ENCODE peak calls at places on chromosomes 6 and 20, in five cellular contexts. E is BJ, N is left ventricle myocardium inferior, Z is heart left ventricle, A is thyroid gland. P is an unnamed sample.

GRCh38 chr6:81171991-81172740 is 580.3 kb downstream of the TENT5A start:
- DNase-seq in N (peak; percentile 23), E (no peak), Z (peak; percentile 28), A (no peak), P (no peak)

GRCh38 chr6:87237804-87238203 is 82.4 kb downstream of the ZNF292 start:
- DNase-seq in E (peak; percentile 4), N (no peak), A (no peak), Z (no peak), P (no peak)

GRCh38 chr20:1734269-1734858 is 76.8 kb upstream of the SIRPG start:
- DNase-seq in E (no peak), A (no peak), N (no peak), Z (no peak), P (peak; percentile 8)

GRCh38 chr6:42166444-42167141 is 6.6 kb upstream of the GUCA1A start:
- DNase-seq in E (no peak), N (peak; percentile 44), A (peak; percentile 78), Z (peak; percentile 60), P (peak; percentile 73)

GRCh38 chr6:3579652-3580051 is 122.8 kb upstream of the SLC22A23 start:
- DNase-seq in E (no peak), N (no peak), A (no peak), Z (no peak), P (no peak)

GRCh38 chr6:110529907-110530306 is 53.5 kb upstream of the SLC22A16 start:
- DNase-seq in N (no peak), E (no peak), Z (no peak), A (no peak), P (no peak)

GRCh38 chr6:112249489-112249888 is 4.9 kb downstream of the LAMA4 start:
- DNase-seq in N (no peak), A (no peak), E (no peak), Z (no peak), P (no peak)

GRCh38 chr6:169363590-169363989 is 109.9 kb upstream of the THBS2 start:
- DNase-seq in A (no peak), E (peak; percentile 66), N (no peak), Z (no peak), P (no peak)

DNA sequence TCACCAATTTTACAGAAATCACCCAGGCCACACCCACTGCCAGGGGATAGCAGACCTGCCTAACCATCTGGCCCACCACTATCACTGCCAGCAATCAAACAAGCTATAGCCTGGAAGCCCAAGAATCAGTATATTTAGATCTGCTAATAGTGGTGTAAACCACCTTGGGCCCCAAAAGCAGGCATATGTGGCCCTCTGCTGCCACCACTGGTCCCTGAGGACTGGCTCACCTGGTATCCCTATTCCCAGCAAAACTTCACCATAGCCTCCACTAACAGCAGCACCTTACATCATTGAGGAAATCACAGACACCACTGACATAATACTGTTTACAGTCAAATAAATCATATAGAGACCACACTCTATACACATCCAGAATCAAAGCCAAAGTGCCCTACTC is 880.4 kb upstream of the MAN1A1 start:
- DNase-seq in E (no peak), Z (no peak), A (no peak), N (no peak), P (no peak)
- TF ChIP-seq CTCF in E (no peak), Z (no peak), A (no peak), N (no peak), P (peak; percentile 18)

DNA sequence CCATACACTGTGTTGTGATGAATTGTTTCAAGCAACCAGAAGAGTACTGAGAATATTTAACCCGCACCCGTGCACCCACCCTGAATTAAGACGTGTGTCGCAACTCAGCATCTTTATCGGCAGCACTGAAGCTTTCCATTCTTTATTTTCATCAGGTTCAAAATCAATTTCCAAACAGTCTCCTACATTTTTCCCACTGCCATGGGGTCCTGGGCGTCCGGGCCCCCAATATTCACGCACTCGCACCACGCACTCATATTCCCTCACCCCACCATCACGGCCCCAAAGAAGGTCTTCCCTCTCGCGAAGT is 1.8 kb downstream of the LTB start:
- DNase-seq in A (no peak), Z (no peak), N (no peak), E (no peak), P (no peak)
- H3K4me3 ChIP-seq in A (no peak overlapping the region), Z (peak overlapping the region; percentile 76), N (peak overlapping the region; percentile 86), E (peak overlapping the region; percentile 75), P (peak overlapping the region; percentile 53)

GRCh38 chr20:12838261-12838866 is 170.4 kb upstream of the SPTLC3 start:
- DNase-seq in N (no peak), A (no peak), Z (no peak), E (no peak), P (peak; percentile 1)
- TF ChIP-seq CTCF in N (peak; percentile 29), A (no peak), Z (no peak), E (peak; percentile 5), P (peak; percentile 58)

GRCh38 chr20:20012517-20012916 is 4.6 kb upstream of the NAA20 start:
- DNase-seq in A (no peak), Z (no peak), E (no peak), N (no peak), P (no peak)

GRCh38 chr20:20009784-20010253 is 7.3 kb upstream of the NAA20 start:
- DNase-seq in N (no peak), Z (no peak), A (no peak), E (no peak), P (no peak)

GRCh38 chr20:20014659-20015058 is 2.5 kb upstream of the NAA20 start:
- DNase-seq in Z (no peak), E (no peak), N (no peak), A (no peak), P (no peak)

GRCh38 chr20:20005381-20005780 is 11.8 kb upstream of the NAA20 start:
- DNase-seq in N (no peak), E (no peak), Z (no peak), A (peak; percentile 63), P (no peak)

GRCh38 chr20:20010639-20011500 is 6.3 kb upstream of the NAA20 start:
- DNase-seq in Z (no peak), E (peak; percentile 82), A (no peak), N (no peak), P (peak; percentile 39)
- H3K4me3 ChIP-seq in Z (no peak overlapping the region), E (no peak overlapping the region), A (no peak overlapping the region), N (peak overlapping the region; percentile 9), P (no peak overlapping the region)

GRCh38 chr6:152071318-152071717 is 263.8 kb downstream of the ESR1 start:
- DNase-seq in N (no peak), A (no peak), E (no peak), Z (no peak), P (no peak)
- TF ChIP-seq CTCF in N (no peak), A (no peak), E (no peak), Z (no peak), P (no peak)

DNA sequence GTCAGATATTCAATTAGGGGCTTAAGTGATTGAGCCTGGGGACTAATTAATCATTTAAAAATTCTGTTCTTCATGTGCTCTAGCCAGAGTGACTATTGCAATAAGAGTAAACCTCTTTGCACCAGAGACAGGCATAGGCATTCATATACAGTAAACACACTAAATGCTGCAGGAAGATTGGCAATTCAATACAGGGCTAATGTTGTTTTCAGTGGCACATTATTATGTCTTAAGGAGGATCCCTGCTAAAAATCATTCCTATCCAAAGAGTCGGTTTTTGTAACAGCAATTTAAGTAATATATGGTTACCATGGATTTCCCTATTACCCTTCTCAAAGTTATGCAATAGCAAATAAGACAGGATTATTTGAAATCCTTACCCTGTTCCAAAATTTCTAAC is 1.3 kb downstream of the PDE7B start:
- DNase-seq in A (no peak), E (no peak), N (no peak), Z (no peak), P (no peak)
- H3K4me3 ChIP-seq in A (no peak overlapping the region), E (no peak overlapping the region), N (peak overlapping the region; percentile 67), Z (peak overlapping the region; percentile 60), P (no peak overlapping the region)

GRCh38 chr20:36465109-36466080 is 75.9 kb upstream of the MYL9 start:
- DNase-seq in N (peak; percentile 43), Z (peak; percentile 46), A (no peak), E (peak; percentile 94), P (no peak)
- TF ChIP-seq CTCF in N (no peak), Z (no peak), A (no peak), E (peak; percentile 14), P (no peak)